ENCODE peak calls at places on chromosomes 12 and 14, in six cellular contexts. R is IMR-90, G is mesenchymal stem cell, C is H9, I is H1, D is trophoblast cell. V is an unnamed sample.

GRCh38 chr12:94561943-94562411 is 88.4 kb downstream of the TMCC3 start:
- DNase-seq in R (no peak), G (no peak), C (no peak), I (no peak), D (no peak), V (no peak)

GRCh38 chr12:26251600-26251999 is 56.2 kb downstream of the SSPN start:
- DNase-seq in R (no peak), G (no peak), C (no peak), I (no peak), D (no peak), V (no peak)

GRCh38 chr14:96811985-96812667 is 14.9 kb downstream of the VRK1 start:
- DNase-seq in R (no peak), G (peak; percentile 25), C (no peak), I (no peak), D (no peak), V (no peak)

GRCh38 chr12:56278905-56279304 is 12.2 kb downstream of the COQ10A start:
- DNase-seq in R (no peak), G (no peak), C (no peak), I (no peak), D (no peak), V (no peak)

GRCh38 chr12:100703868-100704267 is 90.7 kb upstream of the ANO4 start:
- DNase-seq in R (no peak), G (no peak), C (no peak), I (no peak), D (no peak), V (no peak)

GRCh38 chr14:104087505-104087904 is 2.0 kb downstream of the ASPG start:
- DNase-seq in R (no peak), G (no peak), C (no peak), I (no peak), D (no peak), V (no peak)

GRCh38 chr12:94244165-94245133 is 96.1 kb downstream of the PLXNC1 start:
- DNase-seq in R (no peak), G (no peak), C (no peak), I (no peak), D (no peak), V (no peak)

GRCh38 chr14:30573203-30573814 is 14.4 kb downstream of the G2E3 start:
- DNase-seq in R (peak; percentile 70), G (peak; percentile 83), C (no peak), I (no peak), D (no peak), V (no peak)

GRCh38 chr12:88812610-88813009 is 232.3 kb upstream of the KITLG start:
- DNase-seq in R (no peak), G (no peak), C (no peak), I (no peak), D (no peak), V (no peak)

GRCh38 chr12:64900540-64900939 is 76.1 kb downstream of the TBC1D30 start:
- DNase-seq in R (peak; percentile 76), G (no peak), C (no peak), I (no peak), D (no peak), V (no peak)

GRCh38 chr14:102591372-102591943 is 991 bp upstream of the RCOR1 start:
- DNase-seq in R (peak; percentile 29), G (peak; percentile 52), C (no peak), I (peak; percentile 64), D (no peak), V (no peak)

GRCh38 chr12:57342207-57342691 is 88.6 kb downstream of the R3HDM2 start:
- DNase-seq in R (peak; percentile 54), G (peak; percentile 65), C (peak; percentile 65), I (peak; percentile 59), D (peak; percentile 19), V (peak; percentile 27)

GRCh38 chr12:21941522-21942376 is 523 bp upstream of the ABCC9 start:
- DNase-seq in R (peak; percentile 26), G (peak; percentile 22), C (peak; percentile 75), I (peak; percentile 51), D (no peak), V (peak; percentile 32)

GRCh38 chr14:23681337-23681736 is 45.2 kb downstream of the DHRS2 start:
- DNase-seq in R (no peak), G (no peak), C (no peak), I (no peak), D (no peak), V (no peak)

GRCh38 chr12:53343449-53343848 is 7.3 kb upstream of the SP7 start:
- DNase-seq in R (no peak), G (no peak), C (no peak), I (no peak), D (no peak), V (no peak)

GRCh38 chr14:68401320-68401719 is 391.5 kb downstream of the ZFP36L1 start:
- DNase-seq in R (peak; percentile 34), G (no peak), C (no peak), I (no peak), D (peak; percentile 76), V (no peak)

GRCh38 chr12:114166360-114166759 is 200.2 kb upstream of the RBM19 start:
- DNase-seq in R (peak; percentile 60), G (no peak), C (peak; percentile 80), I (peak; percentile 71), D (no peak), V (peak; percentile 61)

GRCh38 chr12:112705037-112705632 is 86.4 kb upstream of the RPH3A start:
- DNase-seq in R (no peak), G (no peak), C (no peak), I (no peak), D (no peak), V (no peak)

GRCh38 chr14:74391479-74391878 is 34.5 kb downstream of the SYNDIG1L start:
- DNase-seq in R (no peak), G (no peak), C (no peak), I (no peak), D (peak; percentile 38), V (no peak)

GRCh38 chr12:57031789-57032188 is 15.5 kb upstream of the TAC3 start:
- DNase-seq in R (no peak), G (no peak), C (no peak), I (no peak), D (no peak), V (no peak)

GRCh38 chr12:105947906-105948305 is 190.8 kb downstream of the NUAK1 start:
- DNase-seq in R (no peak), G (no peak), C (no peak), I (no peak), D (no peak), V (no peak)

GRCh38 chr12:91608562-91608961 is 425.9 kb upstream of the DCN start:
- DNase-seq in R (no peak), G (peak; percentile 1), C (no peak), I (no peak), D (no peak), V (no peak)

GRCh38 chr14:72476657-72477499 is 417.0 kb downstream of the DPF3 start:
- DNase-seq in R (peak; percentile 53), G (peak; percentile 86), C (peak; percentile 33), I (no peak), D (no peak), V (no peak)

GRCh38 chr12:109719123-109720022 is 5.7 kb downstream of the FAM222A start:
- DNase-seq in R (peak; percentile 5), G (peak; percentile 32), C (peak; percentile 79), I (no peak), D (no peak), V (no peak)

GRCh38 chr12:123134265-123134664 is 16.6 kb downstream of the PITPNM2 start:
- DNase-seq in R (no peak), G (no peak), C (no peak), I (no peak), D (peak; percentile 93), V (no peak)

GRCh38 chr14:102593841-102594170 is 1.4 kb downstream of the RCOR1 start:
- DNase-seq in R (no peak), G (no peak), C (no peak), I (no peak), D (no peak), V (no peak)

GRCh38 chr14:103625361-103626095 is 3.5 kb upstream of the KLC1 start:
- DNase-seq in R (no peak), G (no peak), C (no peak), I (no peak), D (no peak), V (no peak)

GRCh38 chr12:116040412-116040811 is 237.1 kb downstream of the MED13L start:
- DNase-seq in R (peak; percentile 60), G (no peak), C (no peak), I (no peak), D (no peak), V (no peak)

GRCh38 chr14:76827696-76828301 is 1.6 kb downstream of the LRRC74A start:
- DNase-seq in R (no peak), G (no peak), C (no peak), I (no peak), D (no peak), V (no peak)

GRCh38 chr12:46521145-46521544 is 148.6 kb upstream of the SLC38A2 start:
- DNase-seq in R (no peak), G (peak; percentile 18), C (no peak), I (no peak), D (no peak), V (no peak)

DNA sequence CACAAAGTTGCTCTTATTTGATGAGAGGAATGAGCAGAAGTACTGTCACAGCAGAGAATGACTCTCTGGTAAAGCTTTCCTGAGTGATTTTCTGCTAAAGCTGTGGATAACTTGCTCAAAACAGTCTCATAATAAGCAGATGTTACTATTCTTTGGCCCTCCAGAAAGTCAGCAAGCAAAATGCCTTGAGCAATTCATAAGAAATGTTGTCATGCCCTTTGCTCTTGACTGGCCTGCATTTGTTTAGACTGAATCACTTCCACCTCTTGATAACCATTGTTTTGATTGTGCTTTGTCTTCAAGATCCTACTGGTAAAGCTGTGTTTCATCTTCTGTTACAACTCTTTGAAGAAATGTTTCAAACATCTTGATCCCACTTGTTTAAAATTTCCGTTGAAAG is 457.9 kb upstream of the FOXG1 start:
- DNase-seq in R (no peak), G (no peak), C (no peak), I (no peak), D (no peak), V (no peak)
- H3K9me3 ChIP-seq in R (no peaks in the 10 kb centered on the region), G (no peaks in the 10 kb centered on the region), C (no peaks in the 10 kb centered on the region), I (no peaks in the 10 kb centered on the region), D (no peaks in the 10 kb centered on the region), V (no peaks in the 10 kb centered on the region)

GRCh38 chr12:6828671-6829531 is 694 bp downstream of the P3H3 start:
- DNase-seq in R (peak; percentile 50), G (no peak), C (peak; percentile 80), I (peak; percentile 81), D (no peak), V (no peak)
- H2BK120ac ChIP-seq in R (peak overlapping the region; percentile 70), G (peak overlapping the region; percentile 91), C (no peak overlapping the region), I (no peak overlapping the region), D (peak overlapping the region; percentile 81), V (peak overlapping the region; percentile 89)

GRCh38 chr14:82398313-82398712 is 864.7 kb upstream of the SEL1L start:
- DNase-seq in R (no peak), G (no peak), C (no peak), I (no peak), D (no peak), V (no peak)
- H3K9me3 ChIP-seq in R (peaks cover 8% of the 10 kb centered on the region), G (no peaks in the 10 kb centered on the region), C (no peaks in the 10 kb centered on the region), I (no peaks in the 10 kb centered on the region), D (no peaks in the 10 kb centered on the region), V (no peaks in the 10 kb centered on the region)

GRCh38 chr12:79086546-79086945 is 222.0 kb downstream of the SYT1 start:
- DNase-seq in R (no peak), G (no peak), C (no peak), I (no peak), D (no peak), V (no peak)

GRCh38 chr12:79085106-79085682 is 220.6 kb downstream of the SYT1 start:
- DNase-seq in R (no peak), G (no peak), C (no peak), I (no peak), D (no peak), V (no peak)

GRCh38 chr12:79083181-79083580 is 218.6 kb downstream of the SYT1 start:
- DNase-seq in R (peak; percentile 7), G (no peak), C (no peak), I (no peak), D (no peak), V (no peak)

GRCh38 chr12:79082595-79082994 is 218.0 kb downstream of the SYT1 start:
- DNase-seq in R (no peak), G (no peak), C (no peak), I (no peak), D (no peak), V (no peak)
- H2BK120ac ChIP-seq in R (no peak overlapping the region), G (no peak overlapping the region), C (no peak overlapping the region), I (no peak overlapping the region), D (no peak overlapping the region), V (no peak overlapping the region)